ENCODE peak calls at places on chromosomes 11 and 22, in eight cellular contexts. One of them, this sample, is unnamed.
A peak's percentile ranks its signal among the peaks of the same experiment; 100 is the strongest.

GRCh38 chr22:31098633-31099110 is 8.7 kb downstream of the SELENOM start:
- DNase-seq in GM23338: peak; percentile 94
- DNase-seq in H9: peak; percentile 94
- DNase-seq in tibial artery: peak; percentile 80
- DNase-seq in breast epithelium: no peak
- DNase-seq in fibroblast of lung: no peak
- DNase-seq in heart left ventricle: peak; percentile 31
- DNase-seq in upper lobe of right lung: no peak
- DNase-seq in this sample: peak; percentile 87

GRCh38 chr22:25388415-25388814 is 169.0 kb downstream of the CRYBB2 start:
- DNase-seq in fibroblast of lung: no peak
- DNase-seq in heart left ventricle: no peak
- DNase-seq in upper lobe of right lung: no peak
- DNase-seq in breast epithelium: no peak
- DNase-seq in GM23338: no peak
- DNase-seq in H9: peak; percentile 23
- DNase-seq in tibial artery: no peak
- DNase-seq in this sample: no peak

GRCh38 chr11:3837793-3838192 is 3.0 kb downstream of the RHOG start:
- DNase-seq in breast epithelium: no peak
- DNase-seq in tibial artery: peak; percentile 75
- DNase-seq in fibroblast of lung: no peak
- DNase-seq in GM23338: no peak
- DNase-seq in H9: no peak
- DNase-seq in upper lobe of right lung: no peak
- DNase-seq in heart left ventricle: peak; percentile 61
- DNase-seq in this sample: peak; percentile 66

GRCh38 chr22:29143848-29144785 is 61.6 kb upstream of the EMID1 start:
- DNase-seq in GM23338: no peak
- DNase-seq in tibial artery: no peak
- DNase-seq in fibroblast of lung: no peak
- DNase-seq in H9: no peak
- DNase-seq in breast epithelium: no peak
- DNase-seq in heart left ventricle: no peak
- DNase-seq in upper lobe of right lung: no peak
- DNase-seq in this sample: peak; percentile 68

GRCh38 chr11:67320691-67321090 is 17.4 kb downstream of the SSH3 start:
- DNase-seq in H9: no peak
- DNase-seq in fibroblast of lung: no peak
- DNase-seq in breast epithelium: no peak
- DNase-seq in upper lobe of right lung: no peak
- DNase-seq in GM23338: no peak
- DNase-seq in heart left ventricle: no peak
- DNase-seq in tibial artery: no peak
- DNase-seq in this sample: no peak

GRCh38 chr11:17498058-17498457 is 21.4 kb upstream of the ABCC8 start:
- DNase-seq in breast epithelium: no peak
- DNase-seq in tibial artery: no peak
- DNase-seq in fibroblast of lung: no peak
- DNase-seq in GM23338: peak; percentile 40
- DNase-seq in upper lobe of right lung: no peak
- DNase-seq in heart left ventricle: no peak
- DNase-seq in H9: peak; percentile 53
- DNase-seq in this sample: no peak

GRCh38 chr11:111522426-111522825 is 7.8 kb downstream of the HOATZ start:
- DNase-seq in tibial artery: no peak
- DNase-seq in H9: no peak
- DNase-seq in upper lobe of right lung: no peak
- DNase-seq in GM23338: no peak
- DNase-seq in heart left ventricle: no peak
- DNase-seq in fibroblast of lung: no peak
- DNase-seq in breast epithelium: no peak
- DNase-seq in this sample: no peak

GRCh38 chr22:48708558-48709245 is 1119.0 kb downstream of the BRD1 start:
- DNase-seq in H9: no peak
- DNase-seq in breast epithelium: no peak
- DNase-seq in tibial artery: peak; percentile 28
- DNase-seq in fibroblast of lung: no peak
- DNase-seq in GM23338: no peak
- DNase-seq in upper lobe of right lung: peak; percentile 32
- DNase-seq in heart left ventricle: no peak
- DNase-seq in this sample: peak; percentile 81

GRCh38 chr11:133361689-133361994 is 170.7 kb downstream of the OPCML start:
- DNase-seq in upper lobe of right lung: no peak
- DNase-seq in heart left ventricle: no peak
- DNase-seq in breast epithelium: no peak
- DNase-seq in tibial artery: no peak
- DNase-seq in H9: no peak
- DNase-seq in GM23338: no peak
- DNase-seq in fibroblast of lung: no peak
- DNase-seq in this sample: no peak

GRCh38 chr11:19193916-19194315 is 7.9 kb downstream of the CSRP3 start:
- DNase-seq in GM23338: no peak
- DNase-seq in upper lobe of right lung: no peak
- DNase-seq in heart left ventricle: no peak
- DNase-seq in tibial artery: no peak
- DNase-seq in fibroblast of lung: no peak
- DNase-seq in H9: no peak
- DNase-seq in breast epithelium: no peak
- DNase-seq in this sample: no peak

GRCh38 chr11:19398772-19399542 is 158.2 kb upstream of the E2F8 start:
- DNase-seq in tibial artery: no peak
- DNase-seq in breast epithelium: no peak
- DNase-seq in heart left ventricle: no peak
- DNase-seq in GM23338: no peak
- DNase-seq in upper lobe of right lung: no peak
- DNase-seq in fibroblast of lung: peak; percentile 98
- DNase-seq in H9: no peak
- DNase-seq in this sample: peak; percentile 84

GRCh38 chr11:15929371-15929801 is 427.0 kb downstream of the SOX6 start:
- DNase-seq in upper lobe of right lung: no peak
- DNase-seq in fibroblast of lung: no peak
- DNase-seq in tibial artery: peak; percentile 40
- DNase-seq in breast epithelium: no peak
- DNase-seq in H9: no peak
- DNase-seq in GM23338: no peak
- DNase-seq in heart left ventricle: no peak
- DNase-seq in this sample: no peak

GRCh38 chr11:134531331-134532135 is 119.5 kb upstream of the B3GAT1 start:
- DNase-seq in fibroblast of lung: no peak
- DNase-seq in upper lobe of right lung: peak; percentile 49
- DNase-seq in heart left ventricle: peak; percentile 29
- DNase-seq in breast epithelium: no peak
- DNase-seq in GM23338: no peak
- DNase-seq in tibial artery: peak; percentile 47
- DNase-seq in H9: peak; percentile 18
- DNase-seq in this sample: peak; percentile 31

GRCh38 chr22:42957958-42958357 is 57.0 kb downstream of the PACSIN2 start:
- DNase-seq in heart left ventricle: no peak
- DNase-seq in GM23338: no peak
- DNase-seq in upper lobe of right lung: no peak
- DNase-seq in breast epithelium: no peak
- DNase-seq in tibial artery: no peak
- DNase-seq in H9: no peak
- DNase-seq in fibroblast of lung: no peak
- DNase-seq in this sample: no peak

GRCh38 chr22:42955842-42956241 is 59.1 kb downstream of the PACSIN2 start:
- DNase-seq in fibroblast of lung: no peak
- DNase-seq in breast epithelium: no peak
- DNase-seq in heart left ventricle: no peak
- DNase-seq in upper lobe of right lung: no peak
- DNase-seq in tibial artery: no peak
- DNase-seq in GM23338: no peak
- DNase-seq in H9: no peak
- DNase-seq in this sample: no peak

GRCh38 chr22:42958937-42959336 is 56.0 kb downstream of the PACSIN2 start:
- DNase-seq in fibroblast of lung: no peak
- DNase-seq in heart left ventricle: no peak
- DNase-seq in H9: no peak
- DNase-seq in tibial artery: no peak
- DNase-seq in upper lobe of right lung: no peak
- DNase-seq in breast epithelium: no peak
- DNase-seq in GM23338: no peak
- DNase-seq in this sample: no peak

GRCh38 chr22:42957544-42957943 is 57.4 kb downstream of the PACSIN2 start:
- DNase-seq in GM23338: no peak
- DNase-seq in breast epithelium: no peak
- DNase-seq in heart left ventricle: no peak
- DNase-seq in upper lobe of right lung: no peak
- DNase-seq in fibroblast of lung: no peak
- DNase-seq in H9: no peak
- DNase-seq in tibial artery: no peak
- DNase-seq in this sample: no peak

GRCh38 chr22:42955087-42955630 is 59.8 kb downstream of the PACSIN2 start:
- DNase-seq in breast epithelium: no peak
- DNase-seq in upper lobe of right lung: no peak
- DNase-seq in H9: no peak
- DNase-seq in heart left ventricle: no peak
- DNase-seq in fibroblast of lung: no peak
- DNase-seq in GM23338: no peak
- DNase-seq in tibial artery: no peak
- DNase-seq in this sample: no peak
- H3K27ac ChIP-seq in breast epithelium: peak overlapping the region; percentile 9
- H3K27ac ChIP-seq in upper lobe of right lung: no peak overlapping the region
- H3K27ac ChIP-seq in H9: no peak overlapping the region
- H3K27ac ChIP-seq in heart left ventricle: no peak overlapping the region
- H3K27ac ChIP-seq in fibroblast of lung: no peak overlapping the region
- H3K27ac ChIP-seq in GM23338: no peak overlapping the region
- H3K27ac ChIP-seq in tibial artery: no peak overlapping the region
- H3K27ac ChIP-seq in this sample: no peak overlapping the region

GRCh38 chr11:495537-495931 is 11.5 kb downstream of the RNH1 start:
- DNase-seq in upper lobe of right lung: peak; percentile 54
- DNase-seq in fibroblast of lung: no peak
- DNase-seq in tibial artery: no peak
- DNase-seq in GM23338: no peak
- DNase-seq in H9: no peak
- DNase-seq in breast epithelium: no peak
- DNase-seq in heart left ventricle: no peak
- DNase-seq in this sample: peak; percentile 81
- H3K27ac ChIP-seq in upper lobe of right lung: no peak overlapping the region
- H3K27ac ChIP-seq in fibroblast of lung: no peak overlapping the region
- H3K27ac ChIP-seq in tibial artery: no peak overlapping the region
- H3K27ac ChIP-seq in GM23338: no peak overlapping the region
- H3K27ac ChIP-seq in H9: no peak overlapping the region
- H3K27ac ChIP-seq in breast epithelium: no peak overlapping the region
- H3K27ac ChIP-seq in heart left ventricle: no peak overlapping the region
- H3K27ac ChIP-seq in this sample: no peak overlapping the region

GRCh38 chr11:107695446-107695845 is 16.4 kb downstream of the SLN start:
- DNase-seq in upper lobe of right lung: no peak
- DNase-seq in heart left ventricle: no peak
- DNase-seq in breast epithelium: no peak
- DNase-seq in tibial artery: no peak
- DNase-seq in fibroblast of lung: no peak
- DNase-seq in GM23338: no peak
- DNase-seq in H9: no peak
- DNase-seq in this sample: no peak
- H3K27ac ChIP-seq in upper lobe of right lung: no peak overlapping the region
- H3K27ac ChIP-seq in heart left ventricle: no peak overlapping the region
- H3K27ac ChIP-seq in breast epithelium: no peak overlapping the region
- H3K27ac ChIP-seq in tibial artery: no peak overlapping the region
- H3K27ac ChIP-seq in fibroblast of lung: peak overlapping the region; percentile 53
- H3K27ac ChIP-seq in GM23338: no peak overlapping the region
- H3K27ac ChIP-seq in H9: no peak overlapping the region
- H3K27ac ChIP-seq in this sample: peak overlapping the region; percentile 48

DNA sequence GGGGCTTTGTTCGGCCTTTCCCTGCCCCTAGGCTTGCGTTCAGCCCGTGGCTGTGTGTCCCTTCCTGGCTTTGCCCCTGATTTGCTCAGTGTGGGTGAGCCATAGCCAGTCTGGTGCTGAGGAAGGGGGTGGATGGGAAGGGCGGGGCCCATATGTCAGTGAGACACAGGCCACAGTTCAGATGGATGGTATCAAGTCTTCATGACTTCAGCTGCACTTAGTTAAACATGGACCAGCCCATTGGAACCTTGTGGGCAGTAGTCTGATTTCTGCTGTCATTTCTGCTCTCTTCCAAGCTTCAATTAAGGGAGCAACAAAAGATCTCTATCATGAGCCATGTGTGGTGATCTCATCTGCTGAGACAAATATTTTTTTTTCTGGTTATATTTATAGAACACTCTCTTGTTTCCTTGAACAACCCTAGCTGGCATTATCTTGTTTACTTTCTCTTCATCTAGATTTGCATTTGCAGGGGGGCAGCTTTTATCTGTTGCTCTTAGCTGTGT is 21.6 kb upstream of the PEX26 start:
- DNase-seq in heart left ventricle: no peak
- DNase-seq in GM23338: no peak
- DNase-seq in tibial artery: no peak
- DNase-seq in upper lobe of right lung: peak; percentile 61
- DNase-seq in H9: no peak
- DNase-seq in fibroblast of lung: peak; percentile 82
- DNase-seq in breast epithelium: no peak
- DNase-seq in this sample: peak; percentile 97
- H3K27ac ChIP-seq in heart left ventricle: peak overlapping the region; percentile 81
- H3K27ac ChIP-seq in GM23338: no peak overlapping the region
- H3K27ac ChIP-seq in tibial artery: peak overlapping the region; percentile 86
- H3K27ac ChIP-seq in upper lobe of right lung: peak overlapping the region; percentile 51
- H3K27ac ChIP-seq in H9: no peak overlapping the region
- H3K27ac ChIP-seq in fibroblast of lung: peak overlapping the region; percentile 81
- H3K27ac ChIP-seq in breast epithelium: peak overlapping the region; percentile 89
- H3K27ac ChIP-seq in this sample: peak overlapping the region; percentile 59

GRCh38 chr11:57359896-57360690 is 20.9 kb downstream of the PRG3 start:
- DNase-seq in heart left ventricle: no peak
- DNase-seq in tibial artery: no peak
- DNase-seq in GM23338: no peak
- DNase-seq in fibroblast of lung: no peak
- DNase-seq in breast epithelium: no peak
- DNase-seq in H9: no peak
- DNase-seq in upper lobe of right lung: peak; percentile 11
- DNase-seq in this sample: no peak
- H3K27ac ChIP-seq in heart left ventricle: no peak overlapping the region
- H3K27ac ChIP-seq in tibial artery: no peak overlapping the region
- H3K27ac ChIP-seq in GM23338: no peak overlapping the region
- H3K27ac ChIP-seq in fibroblast of lung: no peak overlapping the region
- H3K27ac ChIP-seq in breast epithelium: no peak overlapping the region
- H3K27ac ChIP-seq in H9: no peak overlapping the region
- H3K27ac ChIP-seq in upper lobe of right lung: no peak overlapping the region
- H3K27ac ChIP-seq in this sample: no peak overlapping the region

DNA sequence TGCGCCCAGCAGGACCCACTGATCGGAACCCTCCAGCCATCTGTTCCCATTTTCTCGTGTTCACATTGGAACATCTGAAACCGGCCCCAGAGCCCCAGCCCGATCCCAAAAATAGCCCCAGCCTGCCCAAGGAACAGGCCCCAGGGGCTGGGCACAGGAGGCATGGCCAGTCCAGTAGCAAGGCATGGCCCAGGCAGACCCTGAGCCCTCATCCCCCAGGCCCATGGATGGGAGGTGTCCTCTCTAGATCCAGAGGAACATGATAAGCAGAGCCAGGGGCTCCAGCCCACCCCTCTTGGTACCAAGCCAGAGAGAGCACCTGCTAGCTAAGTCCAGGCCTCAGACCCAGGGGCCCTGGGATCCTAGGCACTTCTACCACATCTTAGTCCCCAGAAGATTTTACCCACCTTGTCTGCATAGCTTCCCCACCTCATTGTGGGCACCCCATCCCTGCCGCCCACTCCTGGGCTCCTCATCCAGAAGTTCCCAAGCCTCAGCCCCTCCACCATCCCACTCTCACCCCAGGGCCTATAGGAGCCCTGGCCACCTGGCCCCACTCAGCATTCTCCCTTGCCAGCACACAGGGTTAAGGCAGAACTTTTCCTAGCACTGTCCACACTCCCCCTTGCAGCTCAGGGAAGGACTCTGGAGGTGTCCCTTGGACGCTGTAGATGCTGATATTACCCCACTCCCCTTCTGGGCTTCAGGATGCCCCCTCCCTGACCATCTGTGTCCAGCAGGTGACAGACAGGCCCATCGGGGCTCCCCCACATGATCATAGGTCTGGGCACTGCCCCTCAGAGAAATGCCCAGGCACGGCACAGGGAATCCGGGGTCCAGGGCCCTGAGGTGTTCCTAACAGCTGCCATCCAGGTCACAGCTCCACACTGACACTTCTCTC is 9.5 kb downstream of the BCL9L start:
- DNase-seq in upper lobe of right lung: no peak
- DNase-seq in H9: no peak
- DNase-seq in tibial artery: peak; percentile 87
- DNase-seq in GM23338: no peak
- DNase-seq in heart left ventricle: no peak
- DNase-seq in fibroblast of lung: no peak
- DNase-seq in breast epithelium: no peak
- DNase-seq in this sample: peak; percentile 75
- H3K27ac ChIP-seq in upper lobe of right lung: peak overlapping the region; percentile 86
- H3K27ac ChIP-seq in H9: no peak overlapping the region
- H3K27ac ChIP-seq in tibial artery: peak overlapping the region; percentile 85
- H3K27ac ChIP-seq in GM23338: peak overlapping the region; percentile 97
- H3K27ac ChIP-seq in heart left ventricle: peak overlapping the region; percentile 99
- H3K27ac ChIP-seq in fibroblast of lung: peak overlapping the region; percentile 99
- H3K27ac ChIP-seq in breast epithelium: peak overlapping the region; percentile 96
- H3K27ac ChIP-seq in this sample: peak overlapping the region; percentile 99